ENCODE peak calls at places on chromosomes 16 and 17, in seven cellular contexts. A is mesendoderm, J is trophoblast cell, Y is mesenchymal stem cell, E is neuronal stem cell, H is H9, B is IMR-90. O is an unnamed sample.

GRCh38 chr16:9012330-9012729 is 48.6 kb upstream of the USP7 start:
- DNase-seq in A (no peak), J (no peak), Y (no peak), E (no peak), H (no peak), B (no peak), O (no peak)

GRCh38 chr16:67459066-67459857 is 21.7 kb downstream of the ATP6V0D1 start:
- DNase-seq in A (no peak), J (no peak), Y (peak), E (no peak), H (no peak), B (no peak), O (no peak)

GRCh38 chr17:47717845-47718621 is 15.0 kb upstream of the TBX21 start:
- DNase-seq in A (no peak), J (no peak), Y (no peak), E (no peak), H (no peak), B (no peak), O (no peak)

GRCh38 chr17:47882247-47882646 is 13.8 kb upstream of the SP2 start:
- DNase-seq in A (no peak), J (no peak), Y (peak), E (no peak), H (no peak), B (peak), O (no peak)

GRCh38 chr16:1277945-1278282 is 22.0 kb downstream of the TPSD1 start:
- DNase-seq in A (no peak), J (no peak), Y (no peak), E (no peak), H (no peak), B (no peak), O (no peak)

GRCh38 chr16:11783319-11784047 is 13.6 kb downstream of the ZC3H7A start:
- DNase-seq in A (no peak), J (peak), Y (no peak), E (no peak), H (no peak), B (peak), O (no peak)

GRCh38 chr17:57305918-57306317 is 49.6 kb downstream of the MSI2 start:
- DNase-seq in A (no peak), J (no peak), Y (no peak), E (no peak), H (no peak), B (no peak), O (no peak)

GRCh38 chr17:76884995-76885896 is 17.0 kb downstream of the MGAT5B start:
- DNase-seq in A (peak), J (no peak), Y (no peak), E (no peak), H (peak), B (no peak), O (peak)

GRCh38 chr17:17855976-17856375 is 19.2 kb upstream of the SREBF1 start:
- DNase-seq in A (no peak), J (no peak), Y (no peak), E (no peak), H (no peak), B (no peak), O (no peak)

GRCh38 chr16:81714593-81714992 is 64.5 kb upstream of the PLCG2 start:
- DNase-seq in A (no peak), J (no peak), Y (no peak), E (no peak), H (no peak), B (no peak), O (no peak)

GRCh38 chr17:45794840-45795239 is 10.7 kb downstream of the CRHR1 start:
- DNase-seq in A (peak), J (no peak), Y (no peak), E (no peak), H (peak), B (no peak), O (no peak)

GRCh38 chr17:77400445-77400870 is 259.7 kb downstream of the SEC14L1 start:
- DNase-seq in A (peak), J (no peak), Y (no peak), E (no peak), H (peak), B (no peak), O (no peak)

GRCh38 chr17:80262291-80262690 is 1.6 kb downstream of the RNF213 start:
- DNase-seq in A (no peak), J (peak), Y (no peak), E (no peak), H (no peak), B (no peak), O (no peak)

GRCh38 chr17:74356640-74357465 is 4.8 kb downstream of the BTBD17 start:
- DNase-seq in A (no peak), J (peak), Y (no peak), E (no peak), H (peak), B (no peak), O (no peak)

GRCh38 chr16:71358464-71359031 is at the start of gene CALB2:
- DNase-seq in A (peak), J (peak), Y (peak), E (peak), H (peak), B (peak), O (peak)

GRCh38 chr16:58684001-58684353 is 593 bp downstream of the SLC38A7 start:
- DNase-seq in A (peak), J (no peak), Y (peak), E (no peak), H (no peak), B (peak), O (no peak)

GRCh38 chr17:44345497-44346026 is 460 bp downstream of the GRN start:
- DNase-seq in A (peak), J (peak), Y (peak), E (peak), H (peak), B (peak), O (peak)

GRCh38 chr16:24046442-24046841 is 209.7 kb upstream of the CACNG3 start:
- DNase-seq in A (peak), J (no peak), Y (no peak), E (no peak), H (peak), B (no peak), O (no peak)

GRCh38 chr16:30351001-30351441 is 4.1 kb downstream of the CD2BP2 start:
- DNase-seq in A (no peak), J (no peak), Y (no peak), E (no peak), H (no peak), B (no peak), O (no peak)

GRCh38 chr16:76963614-76964315 is 227.2 kb upstream of the MON1B start:
- DNase-seq in A (no peak), J (no peak), Y (no peak), E (no peak), H (no peak), B (no peak), O (no peak)

GRCh38 chr17:44121997-44122824 is 1.2 kb downstream of the HDAC5 start:
- DNase-seq in A (no peak), J (no peak), Y (no peak), E (no peak), H (no peak), B (no peak), O (no peak)

GRCh38 chr17:80213651-80213975 is 6.5 kb downstream of the SGSH start:
- DNase-seq in A (no peak), J (no peak), Y (no peak), E (no peak), H (no peak), B (no peak), O (no peak)

GRCh38 chr17:58694302-58694701 is 1.9 kb downstream of the RAD51C start:
- DNase-seq in A (no peak), J (peak), Y (no peak), E (no peak), H (no peak), B (no peak), O (no peak)

GRCh38 chr16:49921791-49922456 is 66.0 kb upstream of the ZNF423 start:
- DNase-seq in A (peak), J (peak), Y (peak), E (peak), H (peak), B (peak), O (peak)

GRCh38 chr17:77778636-77779524 is 179.6 kb upstream of the TNRC6C start:
- DNase-seq in A (no peak), J (no peak), Y (no peak), E (no peak), H (no peak), B (no peak), O (no peak)

GRCh38 chr17:79459003-79459655 is 151.7 kb downstream of the RBFOX3 start:
- DNase-seq in A (peak), J (no peak), Y (no peak), E (no peak), H (peak), B (no peak), O (no peak)

GRCh38 chr16:15725641-15726240 is 75.7 kb downstream of the NDE1 start:
- DNase-seq in A (no peak), J (no peak), Y (no peak), E (no peak), H (no peak), B (no peak), O (no peak)

GRCh38 chr16:27390157-27390556 is 11.8 kb upstream of the IL21R start:
- DNase-seq in A (no peak), J (no peak), Y (no peak), E (no peak), H (no peak), B (no peak), O (no peak)

GRCh38 chr17:39756376-39757079 is 18.8 kb downstream of the GRB7 start:
- DNase-seq in A (no peak), J (no peak), Y (no peak), E (no peak), H (no peak), B (no peak), O (no peak)

GRCh38 chr17:53655591-53655990 is 167.1 kb upstream of the KIF2B start:
- DNase-seq in A (peak), J (no peak), Y (peak), E (no peak), H (no peak), B (peak), O (no peak)

GRCh38 chr17:38608648-38609047 is 2.9 kb upstream of the SRCIN1 start:
- DNase-seq in A (no peak), J (no peak), Y (no peak), E (no peak), H (peak), B (no peak), O (peak)

GRCh38 chr16:152141-153128 is at the start of gene HBZ:
- DNase-seq in A (no peak), J (no peak), Y (no peak), E (no peak), H (no peak), B (no peak), O (no peak)

GRCh38 chr17:36608794-36609497 is 7.6 kb downstream of the MRM1 start:
- DNase-seq in A (peak), J (peak), Y (peak), E (no peak), H (peak), B (peak), O (peak)

GRCh38 chr17:62740066-62740465 is 68.0 kb downstream of the MARCHF10 start:
- DNase-seq in A (peak), J (peak), Y (peak), E (no peak), H (peak), B (peak), O (no peak)

GRCh38 chr17:38585805-38586529 is 19.8 kb downstream of the SRCIN1 start:
- DNase-seq in A (no peak), J (no peak), Y (no peak), E (no peak), H (no peak), B (no peak), O (no peak)

GRCh38 chr16:51852892-51853291 is 694.1 kb downstream of the TOX3 start:
- DNase-seq in A (no peak), J (no peak), Y (no peak), E (no peak), H (no peak), B (no peak), O (no peak)

GRCh38 chr17:1820518-1821252 is 9.0 kb downstream of the SMYD4 start:
- DNase-seq in A (no peak), J (no peak), Y (no peak), E (no peak), H (no peak), B (no peak), O (no peak)
- H2BK5ac ChIP-seq in A (no peak), J (no peak), Y (no peak), E (no peak), H (no peak), B (no peak), O (no peak)

DNA sequence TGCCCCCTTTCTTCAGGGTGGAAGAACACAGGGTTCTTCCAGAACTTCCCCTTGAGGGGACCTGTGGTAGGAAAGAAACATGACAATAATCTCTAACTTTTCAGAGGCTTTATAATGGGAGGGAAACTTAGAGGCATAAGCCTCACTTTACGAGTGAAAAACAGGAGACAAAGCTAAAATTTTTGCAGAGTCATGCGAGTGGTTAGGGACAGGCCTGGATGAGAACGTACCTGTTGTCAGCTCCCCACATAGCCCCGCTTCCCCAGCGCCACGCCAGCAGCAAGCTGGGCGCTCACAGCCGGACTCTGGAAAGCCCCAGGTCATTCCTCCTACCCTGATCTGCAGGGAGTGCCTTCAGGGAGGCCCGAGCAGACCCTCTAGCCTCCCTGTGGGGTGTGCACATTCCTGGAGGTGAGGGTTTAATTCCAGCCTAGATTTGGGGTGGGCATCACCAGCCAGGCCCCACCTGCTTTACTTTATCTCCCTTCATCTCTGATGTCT is 53.6 kb downstream of the LDHD start:
- DNase-seq in A (no peak), J (peak), Y (no peak), E (no peak), H (no peak), B (no peak), O (no peak)
- H2BK5ac ChIP-seq in A (no peak), J (peak), Y (no peak), E (no peak), H (no peak), B (peak), O (no peak)

GRCh38 chr16:2476741-2477140 is 1.8 kb downstream of the TBC1D24 start:
- DNase-seq in A (no peak), J (no peak), Y (no peak), E (no peak), H (no peak), B (no peak), O (no peak)

GRCh38 chr16:2473999-2474876 is 689 bp upstream of the TBC1D24 start:
- DNase-seq in A (no peak), J (peak), Y (peak), E (no peak), H (peak), B (peak), O (no peak)

GRCh38 chr16:2476345-2476720 is 1.4 kb downstream of the TBC1D24 start:
- DNase-seq in A (no peak), J (no peak), Y (no peak), E (no peak), H (no peak), B (no peak), O (no peak)

GRCh38 chr16:2474877-2475412 is at the start of gene TBC1D24:
- DNase-seq in A (peak), J (peak), Y (peak), E (peak), H (peak), B (peak), O (peak)

DNA sequence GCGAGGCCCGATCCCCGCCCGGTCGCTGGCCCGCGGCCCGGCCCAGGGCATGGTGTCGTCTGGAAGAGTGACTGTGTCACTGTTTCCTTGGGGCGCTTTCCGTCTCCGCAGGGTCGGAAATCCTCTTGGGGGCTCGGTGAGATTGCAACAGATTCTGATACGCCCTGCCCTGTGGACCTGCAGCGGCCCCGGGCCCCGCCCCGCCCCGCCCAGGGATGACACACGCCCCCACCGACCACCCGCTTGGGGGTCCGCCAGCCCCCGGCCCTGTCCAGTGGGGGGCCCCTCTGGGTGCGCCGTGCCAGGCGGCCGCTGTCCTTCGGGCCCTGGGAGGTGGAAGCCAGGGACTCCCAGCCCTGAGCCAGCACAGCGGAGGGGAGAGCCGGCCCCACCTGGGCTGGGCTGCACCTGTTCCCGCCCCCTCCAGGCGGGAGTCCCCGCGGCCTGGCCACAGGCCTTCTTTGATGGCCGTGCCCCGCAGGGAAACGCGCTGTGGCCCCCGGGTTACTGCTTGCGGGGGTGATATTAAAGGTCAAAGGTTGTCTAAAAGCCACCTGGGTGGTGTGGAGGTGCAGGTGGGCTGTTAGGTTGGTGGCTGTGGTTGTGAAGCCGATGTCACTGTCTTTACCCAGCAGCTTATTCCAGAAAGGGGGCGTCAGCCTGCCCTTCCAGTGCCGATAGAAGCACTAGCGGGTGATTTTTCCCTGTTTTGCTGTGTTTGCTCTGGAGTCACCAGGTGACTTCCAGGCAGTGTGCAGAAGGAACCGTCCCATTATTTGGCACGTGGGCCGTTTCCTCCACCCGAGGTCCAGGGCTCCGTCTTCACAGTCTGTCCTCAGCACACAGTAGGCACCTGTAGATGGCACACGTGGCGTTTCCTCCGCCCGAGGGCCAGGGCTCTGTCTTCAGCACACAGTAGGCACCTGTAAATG is 752 bp downstream of the TBC1D24 start:
- DNase-seq in A (peak), J (peak), Y (no peak), E (no peak), H (peak), B (no peak), O (peak)
- H2BK5ac ChIP-seq in A (no peak), J (no peak), Y (no peak), E (no peak), H (no peak), B (no peak), O (no peak)

GRCh38 chr16:87693827-87694226 is 72.0 kb downstream of the KLHDC4 start:
- DNase-seq in A (no peak), J (no peak), Y (no peak), E (no peak), H (no peak), B (no peak), O (no peak)
- H2BK5ac ChIP-seq in A (no peak), J (no peak), Y (no peak), E (no peak), H (no peak), B (no peak), O (no peak)

DNA sequence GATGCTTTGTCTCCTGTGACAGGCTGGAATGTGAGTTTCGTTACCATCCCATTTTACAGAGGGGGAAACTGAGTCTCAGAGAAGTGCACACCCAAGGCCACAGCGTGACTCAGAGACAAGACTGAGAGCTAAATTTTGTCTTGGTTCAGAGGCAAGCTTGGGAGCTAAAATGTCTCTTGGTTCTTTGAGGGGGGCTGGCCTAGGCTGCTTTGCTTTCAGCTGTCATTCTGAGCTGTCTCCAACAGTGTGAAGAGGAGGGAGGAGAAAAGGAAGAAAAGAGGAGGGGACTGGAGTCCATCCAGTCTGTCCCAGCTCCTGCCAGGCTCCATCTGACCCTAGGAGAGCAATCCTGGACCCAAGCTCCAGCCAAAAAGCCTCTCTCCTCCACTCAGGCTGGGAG is at the start of gene CLEC19A:
- DNase-seq in A (no peak), J (no peak), Y (no peak), E (no peak), H (no peak), B (no peak), O (no peak)
- H2BK5ac ChIP-seq in A (no peak), J (no peak), Y (no peak), E (peak), H (no peak), B (no peak), O (no peak)

GRCh38 chr17:65975878-65976277 is 216.1 kb downstream of the CEP112 start:
- DNase-seq in A (peak), J (peak), Y (no peak), E (peak), H (no peak), B (no peak), O (no peak)
- H2BK5ac ChIP-seq in A (no peak), J (no peak), Y (no peak), E (no peak), H (no peak), B (no peak), O (no peak)

GRCh38 chr17:75571197-75571884 is 16.3 kb upstream of the MYO15B start:
- DNase-seq in A (no peak), J (peak), Y (peak), E (no peak), H (no peak), B (peak), O (no peak)
- H2BK5ac ChIP-seq in A (no peak), J (no peak), Y (no peak), E (peak), H (no peak), B (no peak), O (no peak)

GRCh38 chr17:12536021-12536420 is 129.7 kb upstream of the MYOCD start:
- DNase-seq in A (no peak), J (no peak), Y (no peak), E (no peak), H (no peak), B (peak), O (no peak)
- H2BK5ac ChIP-seq in A (no peak), J (no peak), Y (no peak), E (no peak), H (no peak), B (peak), O (no peak)

GRCh38 chr17:20190605-20191004 is 181.4 kb downstream of the SPECC1 start:
- DNase-seq in A (no peak), J (no peak), Y (no peak), E (no peak), H (no peak), B (no peak), O (no peak)
- H2BK5ac ChIP-seq in A (no peak), J (no peak), Y (no peak), E (no peak), H (no peak), B (peak), O (peak)

O was measured in H1.